ENCODE peak calls at places on chromosomes 12 and 14, in eight cellular contexts. E is astrocyte, Q is GM23248, H is PC-3, I is neural progenitor cell, B is fibroblast of lung, Y is GM23338, L is mammary epithelial cell. P is an unnamed sample.
A peak's percentile ranks its signal among the peaks of the same experiment; 100 is the strongest.

GRCh38 chr14:58693048-58693447 is 55.3 kb downstream of the DACT1 start:
- DNase-seq in E (no peak), Q (no peak), H (no peak), I (no peak), B (no peak), Y (no peak), L (no peak), P (no peak)

GRCh38 chr12:113422030-113422900 is at the start of gene SDSL:
- DNase-seq in E (peak; percentile 73), Q (peak; percentile 89), H (peak; percentile 96), I (peak; percentile 64), B (peak; percentile 88), Y (peak; percentile 59), L (peak; percentile 91), P (peak; percentile 35)

GRCh38 chr12:56677680-56678079 is 10.4 kb downstream of the PTGES3 start:
- DNase-seq in E (no peak), Q (no peak), H (no peak), I (no peak), B (no peak), Y (no peak), L (no peak), P (no peak)

GRCh38 chr12:75961878-75962277 is 69.7 kb downstream of the PHLDA1 start:
- DNase-seq in E (no peak), Q (no peak), H (no peak), I (no peak), B (no peak), Y (no peak), L (no peak), P (no peak)

GRCh38 chr12:106107566-106107965 is 31.2 kb downstream of the NUAK1 start:
- DNase-seq in E (peak; percentile 79), Q (peak; percentile 81), H (peak; percentile 70), I (no peak), B (no peak), Y (no peak), L (peak; percentile 75), P (no peak)

GRCh38 chr12:105897311-105897725 is 241.4 kb downstream of the NUAK1 start:
- DNase-seq in E (no peak), Q (no peak), H (no peak), I (no peak), B (no peak), Y (peak; percentile 44), L (no peak), P (peak; percentile 25)

GRCh38 chr12:51368640-51369517 is 22.3 kb downstream of the GALNT6 start:
- DNase-seq in E (peak; percentile 84), Q (no peak), H (no peak), I (peak; percentile 31), B (no peak), Y (peak; percentile 55), L (peak; percentile 29), P (no peak)

GRCh38 chr12:18703326-18703725 is 34.5 kb downstream of the PLCZ1 start:
- DNase-seq in E (no peak), Q (no peak), H (no peak), I (no peak), B (peak; percentile 9), Y (no peak), L (no peak), P (no peak)

GRCh38 chr12:77947326-77947725 is 116.6 kb downstream of the NAV3 start:
- DNase-seq in E (peak; percentile 77), Q (peak; percentile 72), H (peak; percentile 77), I (no peak), B (peak; percentile 81), Y (no peak), L (peak; percentile 21), P (peak; percentile 13)

DNA sequence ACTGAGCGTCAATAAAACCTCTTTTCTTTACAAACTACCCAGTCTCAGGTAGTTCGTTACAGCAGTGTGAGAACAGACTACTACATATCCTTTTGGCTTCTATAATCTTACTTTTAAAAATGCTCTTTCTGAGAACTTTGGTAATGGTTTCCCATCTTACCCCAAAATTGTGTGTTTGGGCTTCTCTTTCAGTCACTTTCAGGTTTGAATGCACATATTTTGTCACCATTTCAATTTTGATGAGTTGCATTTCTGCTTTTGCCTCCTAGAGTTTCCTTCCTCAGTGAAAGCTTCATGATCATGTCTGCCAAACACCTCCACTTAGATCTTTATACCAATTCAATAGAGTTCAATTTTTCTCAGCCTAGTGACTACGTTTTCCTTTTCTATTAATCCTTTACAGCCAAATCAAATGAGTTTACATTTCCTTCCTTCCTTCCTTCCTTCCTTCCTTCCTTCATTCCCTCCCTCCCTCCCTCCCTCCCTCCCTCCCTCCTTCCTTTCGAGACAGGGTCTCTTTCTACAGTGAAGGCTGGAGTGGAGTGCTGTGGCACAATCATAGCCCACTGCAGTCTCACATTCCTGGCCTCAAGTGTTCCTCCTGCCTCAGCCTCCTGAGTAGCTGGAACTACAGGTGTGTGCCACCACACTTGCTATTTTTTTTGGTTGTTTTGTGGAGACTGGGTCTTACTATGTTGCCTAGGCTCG is 124.9 kb downstream of the BCAT1 start:
- DNase-seq in E (no peak), Q (no peak), H (no peak), I (no peak), B (no peak), Y (no peak), L (no peak), P (no peak)
- H3K27ac ChIP-seq in E (no peak overlapping the region), Q (no peak overlapping the region), H (no peak overlapping the region), I (no peak overlapping the region), B (no peak overlapping the region), Y (no peak overlapping the region), L (no peak overlapping the region), P (no peak overlapping the region)

GRCh38 chr12:2851931-2852330 is 4.9 kb downstream of the TEX52 start:
- DNase-seq in E (no peak), Q (no peak), H (no peak), I (no peak), B (no peak), Y (no peak), L (no peak), P (no peak)

GRCh38 chr12:2854669-2855453 is 2.0 kb downstream of the TEX52 start:
- DNase-seq in E (no peak), Q (no peak), H (no peak), I (no peak), B (no peak), Y (no peak), L (no peak), P (no peak)

GRCh38 chr12:2855546-2855945 is 1.3 kb downstream of the TEX52 start:
- DNase-seq in E (no peak), Q (no peak), H (no peak), I (no peak), B (no peak), Y (no peak), L (no peak), P (no peak)

GRCh38 chr12:2856051-2856450 is 788 bp downstream of the TEX52 start:
- DNase-seq in E (no peak), Q (peak; percentile 14), H (peak; percentile 19), I (no peak), B (no peak), Y (peak; percentile 22), L (no peak), P (no peak)

DNA sequence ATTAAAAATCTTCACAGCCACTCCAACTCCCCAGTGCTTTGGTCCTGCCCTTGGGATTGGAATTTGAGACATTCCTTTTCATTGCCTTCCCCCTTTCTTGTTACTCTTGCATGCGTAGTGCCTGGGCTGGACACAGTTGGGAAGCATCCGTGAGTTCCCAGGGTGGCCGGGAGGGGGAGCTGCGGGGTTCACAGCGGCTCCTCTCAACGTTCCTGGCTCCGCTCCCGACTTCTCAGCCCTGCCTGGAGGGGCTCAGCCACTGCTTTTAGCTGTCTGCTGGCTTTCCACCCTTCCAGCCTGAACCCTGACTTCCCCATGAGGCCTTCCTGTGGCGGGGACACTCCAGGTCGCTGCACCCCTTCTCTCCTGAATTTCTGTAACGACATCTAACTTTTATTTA is 3.2 kb downstream of the TEX52 start:
- DNase-seq in E (peak; percentile 49), Q (peak; percentile 92), H (peak; percentile 68), I (peak; percentile 90), B (peak; percentile 72), Y (peak; percentile 95), L (peak; percentile 35), P (no peak)
- H3K4me2 ChIP-seq in E (no peak overlapping the region), Q (no peak overlapping the region), H (no peak overlapping the region), I (no peak overlapping the region), B (peak overlapping the region; percentile 68), Y (no peak overlapping the region), L (peak overlapping the region; percentile 9), P (no peak overlapping the region)

GRCh38 chr12:48977290-48978281 is 536 bp upstream of the WNT1 start:
- DNase-seq in E (peak; percentile 46), Q (peak; percentile 82), H (peak; percentile 47), I (peak; percentile 82), B (no peak), Y (peak; percentile 82), L (peak; percentile 35), P (no peak)
- TF ChIP-seq EZH2 in E (no peak), Q (no peak), H (no peak), I (no peak), B (no peak), Y (peak; percentile 43), L (no peak), P (no peak)

DNA sequence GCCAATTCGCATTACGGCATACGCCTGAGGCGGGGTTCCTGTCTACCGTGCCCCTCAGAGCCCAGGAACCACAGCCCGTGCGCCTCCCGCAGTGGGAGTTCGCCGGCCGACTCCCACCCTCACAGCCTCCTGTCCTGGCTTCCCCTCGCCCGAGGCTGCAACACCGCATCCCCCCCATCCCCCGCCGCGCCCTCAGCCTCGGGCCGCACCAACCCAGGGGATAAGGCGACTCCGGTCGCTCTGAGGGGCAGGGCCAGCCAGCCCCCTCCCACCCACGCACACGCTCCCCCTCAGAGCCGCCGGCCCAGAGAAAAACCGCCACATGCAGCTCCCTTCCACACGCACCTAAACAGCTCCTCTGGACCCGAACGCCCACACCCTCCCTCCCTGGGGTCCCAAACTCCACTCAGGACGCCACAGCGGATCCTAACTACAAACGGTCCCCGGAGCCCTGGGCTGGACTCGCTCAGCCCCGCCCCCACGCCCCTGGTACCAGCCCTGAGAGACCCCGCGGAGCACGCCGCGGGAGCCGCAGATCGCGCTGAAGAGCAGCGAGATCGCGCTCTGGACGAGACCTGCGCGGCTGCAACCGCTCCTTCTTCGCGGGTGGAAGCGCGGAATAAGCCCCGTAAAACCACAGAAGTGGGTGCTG is at the start of gene C14orf39:
- DNase-seq in E (no peak), Q (peak; percentile 38), H (peak; percentile 65), I (peak; percentile 78), B (peak; percentile 36), Y (peak; percentile 84), L (no peak), P (no peak)
- H3K27ac ChIP-seq in E (no peak within 1 kb of the TSS), Q (no peak within 1 kb of the TSS), H (no peak within 1 kb of the TSS), I (no peak within 1 kb of the TSS), B (no peak within 1 kb of the TSS), Y (no peak within 1 kb of the TSS), L (no peak within 1 kb of the TSS), P (no peak within 1 kb of the TSS)

DNA sequence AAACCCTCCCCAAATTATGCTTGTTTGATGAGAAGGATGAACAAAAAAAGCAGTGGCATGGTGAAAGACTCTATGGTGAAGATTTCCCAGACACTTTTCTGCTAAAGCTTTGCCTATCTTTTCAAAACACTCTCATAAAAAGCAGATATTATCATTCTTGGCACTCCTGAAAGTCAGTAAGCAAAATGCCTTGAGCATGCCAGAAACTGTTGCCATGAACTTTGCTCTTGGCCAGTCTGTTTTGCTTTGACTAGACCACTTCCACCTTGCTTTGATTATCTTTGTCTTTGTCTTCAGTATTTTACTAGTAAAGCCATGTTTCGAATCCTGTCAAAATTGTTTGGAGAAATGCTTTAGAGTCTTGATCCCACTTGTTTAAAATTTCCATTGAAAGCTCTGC is 110.4 kb downstream of the CNTN1 start:
- DNase-seq in E (no peak), Q (no peak), H (no peak), I (no peak), B (no peak), Y (no peak), L (no peak), P (no peak)
- H3K4me2 ChIP-seq in E (no peak overlapping the region), Q (no peak overlapping the region), H (no peak overlapping the region), I (no peak overlapping the region), B (no peak overlapping the region), Y (no peak overlapping the region), L (no peak overlapping the region), P (no peak overlapping the region)

P was measured in keratinocyte.